ENCODE peak calls at places on chromosomes 5 and 9, in six cellular contexts. P is hepatocyte, E is neural progenitor cell, W is GM23248, O is OCI-LY7, T is neuronal stem cell. K is an unnamed sample.

GRCh38 chr9:113634597-113635515 is 171.3 kb downstream of the RGS3 start:
- DNase-seq in P (no peak), E (no peak), W (no peak), O (no peak), T (no peak), K (no peak)

GRCh38 chr5:93621340-93621872 is 38.4 kb downstream of the NR2F1 start:
- DNase-seq in P (peak), E (peak), W (no peak), O (no peak), T (peak), K (no peak)

GRCh38 chr9:113997610-113998009 is 80.5 kb downstream of the AMBP start:
- DNase-seq in P (no peak), E (no peak), W (no peak), O (no peak), T (no peak), K (no peak)

GRCh38 chr9:36039696-36040095 is 3.0 kb downstream of the RECK start:
- DNase-seq in P (no peak), E (no peak), W (peak), O (no peak), T (no peak), K (no peak)

GRCh38 chr5:122089614-122090013 is 11.6 kb upstream of the LOX start:
- DNase-seq in P (no peak), E (no peak), W (peak), O (no peak), T (no peak), K (no peak)

GRCh38 chr5:98763001-98763630 is 10.3 kb upstream of the RGMB start:
- DNase-seq in P (no peak), E (peak), W (peak), O (no peak), T (no peak), K (no peak)

GRCh38 chr9:703392-703791 is 138.1 kb upstream of the DMRT1 start:
- DNase-seq in P (no peak), E (no peak), W (peak), O (no peak), T (no peak), K (no peak)

GRCh38 chr5:124907098-124907644 is 160.7 kb upstream of the ZNF608 start:
- DNase-seq in P (no peak), E (no peak), W (no peak), O (no peak), T (no peak), K (no peak)

GRCh38 chr9:27392451-27392850 is 95.5 kb upstream of the EQTN start:
- DNase-seq in P (no peak), E (no peak), W (no peak), O (no peak), T (no peak), K (no peak)

GRCh38 chr5:1413211-1413610 is 32.0 kb downstream of the SLC6A3 start:
- DNase-seq in P (no peak), E (no peak), W (no peak), O (no peak), T (no peak), K (no peak)

GRCh38 chr9:134477342-134477925 is 151.2 kb downstream of the RXRA start:
- DNase-seq in P (no peak), E (no peak), W (no peak), O (no peak), T (no peak), K (no peak)

GRCh38 chr5:78959767-78960166 is 25.3 kb downstream of the ARSB start:
- DNase-seq in P (no peak), E (peak), W (no peak), O (no peak), T (no peak), K (no peak)

GRCh38 chr5:50352390-50352789 is 88.7 kb downstream of the EMB start:
- DNase-seq in P (no peak), E (no peak), W (no peak), O (no peak), T (no peak), K (no peak)

GRCh38 chr5:181140766-181141165 is 6.6 kb upstream of the OR2V2 start:
- DNase-seq in P (no peak), E (no peak), W (no peak), O (no peak), T (no peak), K (no peak)

GRCh38 chr9:98686961-98687855 is 21.5 kb downstream of the GABBR2 start:
- DNase-seq in P (no peak), E (no peak), W (no peak), O (no peak), T (no peak), K (no peak)

GRCh38 chr9:134863941-134864820 is 16.4 kb upstream of the FCN2 start:
- DNase-seq in P (no peak), E (no peak), W (no peak), O (no peak), T (no peak), K (no peak)

GRCh38 chr5:101995585-101995984 is 300.5 kb downstream of the SLCO4C1 start:
- DNase-seq in P (peak), E (no peak), W (no peak), O (no peak), T (no peak), K (no peak)

GRCh38 chr9:70367305-70367930 is 47.0 kb downstream of the KLF9 start:
- DNase-seq in P (no peak), E (no peak), W (peak), O (no peak), T (no peak), K (no peak)

GRCh38 chr9:134442486-134443168 is 116.4 kb downstream of the RXRA start:
- DNase-seq in P (no peak), E (peak), W (peak), O (no peak), T (no peak), K (no peak)

GRCh38 chr5:155943516-155944407 is 383.2 kb upstream of the SGCD start:
- DNase-seq in P (peak), E (peak), W (peak), O (peak), T (peak), K (no peak)

GRCh38 chr5:108345541-108346171 is 36.2 kb downstream of the FBXL17 start:
- DNase-seq in P (peak), E (peak), W (peak), O (peak), T (peak), K (no peak)

GRCh38 chr9:74497750-74498615 is 848 bp downstream of the RORB start:
- DNase-seq in P (peak), E (peak), W (peak), O (no peak), T (peak), K (no peak)

GRCh38 chr9:36560813-36561212 is 11.9 kb upstream of the MELK start:
- DNase-seq in P (no peak), E (no peak), W (peak), O (no peak), T (no peak), K (no peak)

GRCh38 chr9:107039546-107039945 is 176.6 kb downstream of the ZNF462 start:
- DNase-seq in P (no peak), E (no peak), W (peak), O (no peak), T (no peak), K (peak)

GRCh38 chr5:116382025-116382873 is 192.4 kb downstream of the SEMA6A start:
- DNase-seq in P (no peak), E (peak), W (no peak), O (no peak), T (no peak), K (no peak)

GRCh38 chr9:37994639-37995347 is 74.2 kb downstream of the SHB start:
- DNase-seq in P (peak), E (no peak), W (peak), O (no peak), T (no peak), K (peak)

GRCh38 chr5:891837-892389 is 688 bp downstream of the BRD9 start:
- DNase-seq in P (peak), E (no peak), W (peak), O (peak), T (no peak), K (no peak)

GRCh38 chr5:52469420-52469819 is 318.3 kb upstream of the ITGA1 start:
- DNase-seq in P (no peak), E (no peak), W (no peak), O (no peak), T (no peak), K (no peak)

GRCh38 chr5:40226906-40227305 is 452.8 kb upstream of the PTGER4 start:
- DNase-seq in P (no peak), E (no peak), W (no peak), O (no peak), T (no peak), K (no peak)

GRCh38 chr5:40221796-40222195 is 457.9 kb upstream of the PTGER4 start:
- DNase-seq in P (no peak), E (no peak), W (peak), O (no peak), T (no peak), K (peak)

GRCh38 chr5:40227366-40227765 is 452.3 kb upstream of the PTGER4 start:
- DNase-seq in P (no peak), E (no peak), W (no peak), O (no peak), T (no peak), K (no peak)

GRCh38 chr5:40223884-40224402 is 455.8 kb upstream of the PTGER4 start:
- DNase-seq in P (no peak), E (no peak), W (peak), O (no peak), T (no peak), K (peak)

GRCh38 chr5:40224421-40224820 is 455.3 kb upstream of the PTGER4 start:
- DNase-seq in P (no peak), E (no peak), W (peak), O (no peak), T (no peak), K (no peak)
- H2AFZ ChIP-seq in P (no peak), E (no peak), W (no peak), O (no peak), T (no peak), K (no peak)

GRCh38 chr9:132486706-132487350 is 76.8 kb downstream of the CFAP77 start:
- DNase-seq in P (no peak), E (no peak), W (no peak), O (no peak), T (no peak), K (no peak)
- H3K4me3 ChIP-seq in P (no peak), E (no peak), W (no peak), O (no peak), T (no peak), K (no peak)

GRCh38 chr9:19185191-19185590 is 45.3 kb upstream of the DENND4C start:
- DNase-seq in P (no peak), E (no peak), W (no peak), O (no peak), T (no peak), K (no peak)

GRCh38 chr9:19181002-19181401 is 49.5 kb upstream of the DENND4C start:
- DNase-seq in P (no peak), E (no peak), W (no peak), O (no peak), T (no peak), K (no peak)

GRCh38 chr9:19181556-19181955 is 48.9 kb upstream of the DENND4C start:
- DNase-seq in P (no peak), E (no peak), W (no peak), O (no peak), T (no peak), K (no peak)

GRCh38 chr9:19186240-19186639 is 44.3 kb upstream of the DENND4C start:
- DNase-seq in P (no peak), E (no peak), W (peak), O (no peak), T (no peak), K (no peak)

GRCh38 chr9:19184144-19184917 is 46.2 kb upstream of the DENND4C start:
- DNase-seq in P (peak), E (no peak), W (peak), O (peak), T (peak), K (no peak)
- H2AFZ ChIP-seq in P (peak), E (peak), W (peak), O (peak), T (peak), K (peak)

GRCh38 chr5:138469540-138470321 is 4.5 kb downstream of the EGR1 start:
- DNase-seq in P (peak), E (peak), W (peak), O (no peak), T (no peak), K (no peak)

GRCh38 chr5:138467711-138468132 is 2.4 kb downstream of the EGR1 start:
- DNase-seq in P (peak), E (no peak), W (no peak), O (no peak), T (no peak), K (no peak)

GRCh38 chr5:138466900-138467710 is 1.8 kb downstream of the EGR1 start:
- DNase-seq in P (peak), E (no peak), W (peak), O (no peak), T (no peak), K (no peak)

GRCh38 chr5:138468966-138469539 is 3.8 kb downstream of the EGR1 start:
- DNase-seq in P (peak), E (no peak), W (peak), O (no peak), T (no peak), K (no peak)

DNA sequence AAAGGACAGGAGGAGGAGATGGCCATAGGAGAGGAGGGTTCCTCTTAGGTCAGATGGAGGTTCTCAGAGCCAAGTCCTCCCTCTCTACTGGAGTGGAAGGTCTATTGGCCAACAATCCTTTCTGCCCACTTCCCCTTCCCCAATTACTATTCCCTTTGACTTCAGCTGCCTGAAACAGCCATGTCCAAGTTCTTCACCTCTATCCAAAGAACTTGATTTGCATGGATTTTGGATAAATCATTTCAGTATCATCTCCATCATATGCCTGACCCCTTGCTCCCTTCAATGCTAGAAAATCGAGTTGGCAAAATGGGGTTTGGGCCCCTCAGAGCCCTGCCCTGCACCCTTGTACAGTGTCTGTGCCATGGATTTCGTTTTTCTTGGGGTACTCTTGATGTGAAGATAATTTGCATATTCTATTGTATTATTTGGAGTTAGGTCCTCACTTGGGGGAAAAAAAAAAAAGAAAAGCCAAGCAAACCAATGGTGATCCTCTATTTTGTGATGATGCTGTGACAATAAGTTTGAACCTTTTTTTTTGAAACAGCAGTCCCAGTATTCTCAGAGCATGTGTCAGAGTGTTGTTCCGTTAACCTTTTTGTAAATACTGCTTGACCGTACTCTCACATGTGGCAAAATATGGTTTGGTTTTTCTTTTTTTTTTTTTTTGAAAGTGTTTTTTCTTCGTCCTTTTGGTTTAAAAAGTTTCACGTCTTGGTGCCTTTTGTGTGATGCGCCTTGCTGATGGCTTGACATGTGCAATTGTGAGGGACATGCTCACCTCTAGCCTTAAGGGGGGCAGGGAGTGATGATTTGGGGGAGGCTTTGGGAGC is 3.1 kb downstream of the EGR1 start:
- DNase-seq in P (peak), E (no peak), W (peak), O (no peak), T (no peak), K (no peak)
- H3K4me3 ChIP-seq in P (no peak), E (peak), W (peak), O (no peak), T (peak), K (no peak)

GRCh38 chr5:66602621-66603020 is 6.4 kb downstream of the MAST4 start:
- DNase-seq in P (no peak), E (no peak), W (peak), O (no peak), T (no peak), K (no peak)

GRCh38 chr5:66595877-66596790 is at the start of gene MAST4:
- DNase-seq in P (peak), E (peak), W (peak), O (peak), T (peak), K (peak)

GRCh38 chr5:66596791-66597757 is 881 bp downstream of the MAST4 start:
- DNase-seq in P (peak), E (peak), W (peak), O (peak), T (peak), K (no peak)
- H2AFZ ChIP-seq in P (peak), E (peak), W (peak), O (peak), T (peak), K (peak)

GRCh38 chr5:177508217-177508611 is 1.4 kb downstream of the DOK3 start:
- DNase-seq in P (no peak), E (no peak), W (no peak), O (peak), T (no peak), K (no peak)

GRCh38 chr5:177509361-177509951 is at the start of gene DOK3:
- DNase-seq in P (no peak), E (no peak), W (no peak), O (peak), T (no peak), K (no peak)

GRCh38 chr5:177509991-177510566 is 453 bp upstream of the DOK3 start:
- DNase-seq in P (no peak), E (no peak), W (no peak), O (peak), T (no peak), K (no peak)

GRCh38 chr5:177507165-177507564 is 2.5 kb downstream of the DOK3 start:
- DNase-seq in P (no peak), E (no peak), W (peak), O (peak), T (no peak), K (no peak)

GRCh38 chr5:177507596-177508216 is 1.9 kb downstream of the DOK3 start:
- DNase-seq in P (no peak), E (no peak), W (no peak), O (peak), T (no peak), K (no peak)
- H3K4me3 ChIP-seq in P (no peak), E (no peak), W (no peak), O (peak), T (no peak), K (no peak)

GRCh38 chr5:88979244-88979643 is 96.3 kb upstream of the MEF2C start:
- DNase-seq in P (no peak), E (no peak), W (peak), O (no peak), T (no peak), K (no peak)
- H2AFZ ChIP-seq in P (no peak), E (no peak), W (no peak), O (no peak), T (no peak), K (no peak)

GRCh38 chr5:177511181-177511580 is 1.6 kb upstream of the DOK3 start:
- DNase-seq in P (no peak), E (no peak), W (no peak), O (peak), T (no peak), K (no peak)

GRCh38 chr5:177505075-177505474 is 4.6 kb downstream of the DOK3 start:
- DNase-seq in P (no peak), E (no peak), W (no peak), O (peak), T (no peak), K (no peak)

GRCh38 chr5:177510567-177511053 is 984 bp upstream of the DOK3 start:
- DNase-seq in P (no peak), E (no peak), W (no peak), O (peak), T (no peak), K (no peak)

GRCh38 chr5:177511796-177512675 is 2.4 kb upstream of the DOK3 start:
- DNase-seq in P (no peak), E (no peak), W (no peak), O (no peak), T (no peak), K (no peak)

GRCh38 chr5:177508837-177509236 is 789 bp downstream of the DOK3 start:
- DNase-seq in P (no peak), E (no peak), W (no peak), O (peak), T (no peak), K (no peak)
- H3K4me3 ChIP-seq in P (no peak), E (no peak), W (no peak), O (peak), T (no peak), K (no peak)

DNA sequence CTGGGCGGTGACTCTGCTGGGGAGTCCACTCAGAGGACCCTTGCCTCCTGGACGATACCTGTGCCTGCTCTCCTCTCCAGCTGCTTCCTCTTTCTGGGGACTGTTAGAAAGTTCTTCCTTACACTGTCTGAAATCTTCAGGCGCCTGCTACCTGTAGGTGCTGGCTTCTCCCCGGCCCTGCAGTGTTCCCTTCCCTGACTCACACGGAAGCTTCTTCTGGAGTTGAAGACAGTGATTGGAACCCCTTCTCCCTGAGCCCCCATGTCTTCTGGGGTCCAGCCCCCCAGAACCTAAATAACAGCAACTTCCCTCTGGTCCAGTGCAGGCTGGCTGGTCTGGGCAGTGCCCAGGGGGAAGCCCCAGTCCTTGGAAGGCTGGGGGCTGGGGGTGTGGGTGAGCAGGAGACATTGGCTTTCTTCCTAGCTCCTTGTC is 652 bp downstream of the GSN start:
- DNase-seq in P (no peak), E (no peak), W (peak), O (peak), T (no peak), K (no peak)
- H2AFZ ChIP-seq in P (peak), E (no peak), W (peak), O (no peak), T (peak), K (peak)

DNA sequence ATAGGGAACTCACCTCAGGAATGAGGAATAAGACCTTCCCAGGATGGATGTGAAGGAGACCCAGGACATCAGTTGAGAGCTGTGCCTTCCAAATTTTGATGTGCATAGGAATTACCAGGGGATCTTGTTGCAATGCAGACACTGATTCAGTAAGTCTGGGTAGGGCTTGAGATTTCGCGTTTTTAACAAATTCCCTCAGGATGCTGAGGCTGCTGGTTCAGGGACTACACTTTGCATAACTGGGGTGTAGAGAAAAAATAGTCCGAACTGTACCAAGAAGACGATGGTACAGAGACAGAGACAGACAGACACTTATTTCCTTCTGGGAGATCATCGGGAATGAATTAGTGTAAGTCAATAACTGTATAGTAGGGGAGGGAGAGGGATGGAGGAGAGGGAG is 82.3 kb upstream of the FREM1 start:
- DNase-seq in P (no peak), E (no peak), W (peak), O (no peak), T (peak), K (no peak)
- H3K4me3 ChIP-seq in P (no peak), E (peak), W (peak), O (no peak), T (peak), K (no peak)

K was measured in keratinocyte.